ENCODE peak calls at places on chromosomes 3 and 15, in seven cellular contexts. R is lower lobe of right lung, X is adrenal gland, G is NCI-H510A treated with DMSO at 0.1 percent for 48 hours, U is T-helper 9 cell, D is MV-4-11, W is activated gamma-delta T cell treated with Interleukin-2 at 50 U/mL for 16 hours. C is an unnamed sample.

GRCh38 chr3:16923112-16923511 is 38.4 kb downstream of the PLCL2 start:
- DNase-seq in R (no peak), X (no peak), G (no peak), U (no peak), D (no peak), W (no peak), C (no peak)

GRCh38 chr3:197846491-197846890 is 55.4 kb downstream of the LRCH3 start:
- DNase-seq in R (no peak), X (no peak), G (no peak), U (no peak), D (no peak), W (no peak), C (no peak)

GRCh38 chr15:68557469-68558317 is 21.1 kb upstream of the CORO2B start:
- DNase-seq in R (no peak), X (no peak), G (no peak), U (no peak), D (no peak), W (no peak), C (no peak)

GRCh38 chr3:86624192-86624591 is 366.8 kb downstream of the VGLL3 start:
- DNase-seq in R (no peak), X (no peak), G (no peak), U (no peak), D (no peak), W (no peak), C (no peak)

GRCh38 chr3:195207731-195208130 is 63.2 kb downstream of the XXYLT1 start:
- DNase-seq in R (no peak), X (no peak), G (no peak), U (no peak), D (no peak), W (no peak), C (peak; percentile 27)

GRCh38 chr3:100150583-100150982 is 36.3 kb upstream of the FILIP1L start:
- DNase-seq in R (no peak), X (no peak), G (no peak), U (no peak), D (no peak), W (no peak), C (no peak)

GRCh38 chr15:42581272-42581730 is 5.9 kb downstream of the STARD9 start:
- DNase-seq in R (peak; percentile 93), X (peak; percentile 88), G (peak; percentile 80), U (peak; percentile 70), D (peak; percentile 69), W (peak; percentile 81), C (peak; percentile 81)

GRCh38 chr15:81254277-81255265 is 57.9 kb downstream of the IL16 start:
- DNase-seq in R (no peak), X (no peak), G (no peak), U (no peak), D (no peak), W (peak; percentile 22), C (no peak)